ENCODE peak calls at places on chromosomes 6 and 20, in four cellular contexts. One of them, this sample, is unnamed.

GRCh38 chr20:50484271-50484976 is 25.8 kb upstream of the PTPN1 start:
- DNase-seq in GM20000: no peak
- DNase-seq in fibroblast of the aortic adventitia: peak
- DNase-seq in GM23338: no peak
- DNase-seq in this sample: no peak

GRCh38 chr20:38985603-38986170 is 23.5 kb downstream of the DHX35 start:
- DNase-seq in fibroblast of the aortic adventitia: peak
- DNase-seq in GM20000: no peak
- DNase-seq in GM23338: no peak
- DNase-seq in this sample: peak

GRCh38 chr6:20669571-20670314 is 135.5 kb downstream of the CDKAL1 start:
- DNase-seq in GM20000: no peak
- DNase-seq in GM23338: no peak
- DNase-seq in fibroblast of the aortic adventitia: peak
- DNase-seq in this sample: no peak

GRCh38 chr20:44961868-44962267 is 1.7 kb upstream of the TOMM34 start:
- DNase-seq in GM20000: no peak
- DNase-seq in fibroblast of the aortic adventitia: peak
- DNase-seq in GM23338: peak
- DNase-seq in this sample: no peak

GRCh38 chr6:87590989-87591388 is 1.1 kb downstream of the ORC3 start:
- DNase-seq in fibroblast of the aortic adventitia: peak
- DNase-seq in GM23338: no peak
- DNase-seq in GM20000: no peak
- DNase-seq in this sample: no peak

GRCh38 chr6:23089981-23090380 is 520.6 kb downstream of the HDGFL1 start:
- DNase-seq in fibroblast of the aortic adventitia: peak
- DNase-seq in GM20000: no peak
- DNase-seq in GM23338: no peak
- DNase-seq in this sample: no peak

GRCh38 chr6:132650413-132650812 is 8.6 kb downstream of the TAAR1 start:
- DNase-seq in fibroblast of the aortic adventitia: no peak
- DNase-seq in GM23338: no peak
- DNase-seq in GM20000: no peak
- DNase-seq in this sample: no peak

GRCh38 chr6:119308048-119308570 is 41.5 kb downstream of the MAN1A1 start:
- DNase-seq in fibroblast of the aortic adventitia: peak
- DNase-seq in GM20000: no peak
- DNase-seq in GM23338: peak
- DNase-seq in this sample: no peak

GRCh38 chr6:95133578-95133977 is 443.8 kb upstream of the MANEA start:
- DNase-seq in fibroblast of the aortic adventitia: peak
- DNase-seq in GM20000: no peak
- DNase-seq in GM23338: peak
- DNase-seq in this sample: no peak

GRCh38 chr6:110971458-110971857 is 10.4 kb upstream of the RPF2 start:
- DNase-seq in GM23338: no peak
- DNase-seq in GM20000: no peak
- DNase-seq in fibroblast of the aortic adventitia: no peak
- DNase-seq in this sample: no peak

GRCh38 chr20:25220021-25220730 is 24.7 kb downstream of the ENTPD6 start:
- DNase-seq in GM20000: no peak
- DNase-seq in GM23338: peak
- DNase-seq in fibroblast of the aortic adventitia: no peak
- DNase-seq in this sample: no peak
- TF ChIP-seq CTCF in GM20000: no peak
- TF ChIP-seq CTCF in GM23338: peak
- TF ChIP-seq CTCF in fibroblast of the aortic adventitia: peak
- TF ChIP-seq CTCF in this sample: peak

DNA sequence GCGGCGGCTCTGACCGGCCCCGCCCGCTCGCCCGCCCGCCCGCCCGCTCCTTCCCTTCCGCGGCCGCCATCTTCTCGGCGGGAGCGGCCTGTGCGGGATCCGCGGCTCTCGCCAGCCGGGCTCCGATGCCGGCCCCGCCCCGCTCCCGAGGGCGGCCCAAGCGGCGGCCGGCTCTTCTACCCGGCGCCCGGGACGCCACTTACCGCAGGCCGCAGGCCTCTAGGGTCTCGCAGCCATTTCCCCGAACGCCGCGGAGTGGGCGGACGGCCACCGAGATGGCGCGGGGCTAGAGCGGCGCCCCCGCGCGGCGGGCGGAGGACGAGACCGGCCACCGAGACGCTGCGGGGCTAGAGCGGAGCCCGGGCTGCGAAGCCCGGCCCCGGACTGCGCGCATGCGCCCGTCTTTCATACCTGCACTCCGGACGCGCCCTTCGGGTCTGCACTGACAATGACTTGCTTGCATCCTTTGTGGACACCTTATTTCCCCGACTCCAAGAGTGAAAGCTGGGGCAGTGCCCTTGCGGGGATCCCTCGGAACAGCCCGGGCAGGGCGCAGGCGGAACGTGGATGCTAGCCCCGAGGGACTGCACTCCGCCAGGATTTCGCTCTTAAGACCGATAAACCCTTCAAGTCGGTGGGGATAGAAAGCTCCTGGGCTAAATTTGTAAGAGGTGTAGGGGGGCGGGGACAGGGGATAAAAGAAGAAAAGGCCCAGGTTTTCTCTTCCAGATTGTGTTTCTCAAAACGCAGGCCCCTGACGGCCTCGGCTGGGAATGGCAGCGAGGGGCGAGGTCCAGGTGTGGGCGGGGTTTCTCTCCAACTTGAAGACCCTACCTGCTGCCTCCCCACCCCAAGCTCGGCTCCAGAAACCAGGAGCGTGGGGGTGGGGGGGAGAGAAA is at the start of gene DIDO1:
- DNase-seq in fibroblast of the aortic adventitia: peak
- DNase-seq in GM23338: peak
- DNase-seq in GM20000: peak
- DNase-seq in this sample: peak
- TF ChIP-seq CTCF in fibroblast of the aortic adventitia: peak
- TF ChIP-seq CTCF in GM23338: peak
- TF ChIP-seq CTCF in GM20000: peak
- TF ChIP-seq CTCF in this sample: peak

GRCh38 chr6:47787620-47788497 is 6.0 kb downstream of the OPN5 start:
- DNase-seq in GM20000: peak
- DNase-seq in fibroblast of the aortic adventitia: peak
- DNase-seq in GM23338: peak
- DNase-seq in this sample: peak

GRCh38 chr6:47792216-47792733 is 10.4 kb downstream of the OPN5 start:
- DNase-seq in GM23338: no peak
- DNase-seq in fibroblast of the aortic adventitia: no peak
- DNase-seq in GM20000: no peak
- DNase-seq in this sample: no peak

GRCh38 chr6:47789553-47789952 is 7.7 kb downstream of the OPN5 start:
- DNase-seq in GM23338: peak
- DNase-seq in fibroblast of the aortic adventitia: no peak
- DNase-seq in GM20000: no peak
- DNase-seq in this sample: no peak

GRCh38 chr6:47785187-47785586 is 3.4 kb downstream of the OPN5 start:
- DNase-seq in GM23338: no peak
- DNase-seq in GM20000: no peak
- DNase-seq in fibroblast of the aortic adventitia: no peak
- DNase-seq in this sample: no peak

GRCh38 chr6:47788498-47788884 is 6.7 kb downstream of the OPN5 start:
- DNase-seq in GM23338: no peak
- DNase-seq in fibroblast of the aortic adventitia: no peak
- DNase-seq in GM20000: no peak
- DNase-seq in this sample: no peak
- TF ChIP-seq CTCF in GM23338: no peak
- TF ChIP-seq CTCF in fibroblast of the aortic adventitia: no peak
- TF ChIP-seq CTCF in GM20000: no peak
- TF ChIP-seq CTCF in this sample: no peak

DNA sequence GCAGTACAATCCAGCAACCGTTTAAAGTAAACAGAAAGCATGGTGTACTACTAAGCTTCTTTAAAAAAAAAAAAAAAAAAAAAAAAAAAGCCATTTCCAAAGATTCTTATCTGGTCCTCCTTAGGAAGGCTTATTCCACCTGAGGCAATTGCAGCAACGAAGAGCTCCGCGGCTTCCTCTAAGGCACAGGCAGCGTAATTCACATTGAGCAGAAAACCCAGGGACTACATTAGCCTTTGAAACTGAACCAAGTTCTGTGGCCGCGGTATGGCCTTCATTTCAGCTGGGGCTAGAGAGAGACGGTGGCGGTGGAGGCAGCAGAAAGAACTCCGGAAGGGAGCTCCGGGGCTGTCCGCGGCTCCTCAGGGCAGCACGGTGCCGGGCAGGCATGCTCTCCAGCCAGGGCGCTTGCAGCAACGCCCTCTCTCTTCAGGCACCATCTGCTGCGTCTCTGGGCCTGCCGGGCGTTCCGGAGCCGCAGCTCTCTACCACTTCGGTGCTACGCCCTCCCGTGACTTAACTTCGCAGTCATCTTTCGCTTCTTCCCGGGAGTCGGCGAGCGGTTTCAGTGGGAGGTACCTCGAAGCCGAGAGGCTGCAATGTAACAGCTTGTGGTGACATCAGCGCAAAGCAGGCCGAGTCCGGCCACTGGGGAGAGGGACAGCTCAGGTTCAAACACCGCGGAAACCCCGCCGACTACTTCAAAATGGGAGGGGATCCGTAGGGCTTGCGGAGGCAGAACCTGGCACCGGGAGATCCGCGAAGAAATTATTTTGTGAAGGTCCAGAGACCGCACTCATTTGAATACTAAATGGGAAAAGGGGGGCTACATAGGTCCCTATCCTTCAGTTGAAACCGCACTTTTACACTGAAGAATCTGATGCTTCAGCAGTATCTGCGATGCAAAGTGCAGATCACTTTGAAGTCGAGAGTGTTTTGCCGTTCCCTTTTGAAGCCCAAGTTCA is 100.0 kb downstream of the DST start:
- DNase-seq in fibroblast of the aortic adventitia: peak
- DNase-seq in GM23338: peak
- DNase-seq in GM20000: peak
- DNase-seq in this sample: peak
- TF ChIP-seq CTCF in fibroblast of the aortic adventitia: peak
- TF ChIP-seq CTCF in GM23338: peak
- TF ChIP-seq CTCF in GM20000: no peak
- TF ChIP-seq CTCF in this sample: peak

DNA sequence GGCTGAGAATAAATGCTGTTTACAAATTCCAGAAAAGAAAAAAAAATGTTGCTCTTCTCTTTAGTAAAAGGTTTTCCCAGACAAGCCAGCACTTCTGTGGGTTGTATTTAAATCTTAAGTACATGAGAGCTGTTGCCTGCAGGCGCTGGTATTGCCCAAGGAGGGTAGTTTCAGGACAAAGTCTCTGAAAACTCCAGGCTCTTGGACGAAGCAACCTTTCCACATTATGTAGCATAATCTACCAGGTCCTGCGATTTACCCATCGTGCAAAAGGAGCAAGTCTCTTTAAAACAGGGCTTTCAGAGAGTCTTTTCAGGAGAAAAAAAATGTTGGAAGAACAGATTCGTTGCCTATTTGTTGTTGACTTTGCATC is 65.6 kb downstream of the PLG start:
- DNase-seq in fibroblast of the aortic adventitia: no peak
- DNase-seq in GM23338: no peak
- DNase-seq in GM20000: no peak
- DNase-seq in this sample: no peak
- TF ChIP-seq CTCF in fibroblast of the aortic adventitia: no peak
- TF ChIP-seq CTCF in GM23338: no peak
- TF ChIP-seq CTCF in GM20000: no peak
- TF ChIP-seq CTCF in this sample: no peak

DNA sequence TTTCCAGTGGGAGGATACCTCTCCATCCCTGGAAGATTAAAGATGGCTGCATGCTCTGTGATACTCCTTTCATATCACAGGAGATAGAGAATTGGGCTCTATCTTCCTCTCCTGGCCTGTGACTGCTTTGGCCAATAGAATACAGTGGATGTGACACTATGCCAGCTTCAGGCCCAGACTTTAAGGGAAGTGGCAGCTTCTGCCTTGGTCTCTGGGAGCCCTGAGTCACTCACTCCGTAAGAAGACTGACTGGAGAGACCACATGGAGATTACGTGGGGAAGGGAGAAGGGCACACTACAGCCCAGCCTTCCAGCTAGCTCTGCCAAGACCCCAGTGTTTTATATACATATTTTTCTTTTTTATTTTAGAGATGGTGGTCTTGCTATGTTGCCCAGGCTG is 10.4 kb upstream of the MMP9 start:
- DNase-seq in fibroblast of the aortic adventitia: no peak
- DNase-seq in GM20000: no peak
- DNase-seq in GM23338: no peak
- DNase-seq in this sample: no peak
- TF ChIP-seq CTCF in fibroblast of the aortic adventitia: no peak
- TF ChIP-seq CTCF in GM20000: no peak
- TF ChIP-seq CTCF in GM23338: no peak
- TF ChIP-seq CTCF in this sample: no peak

GRCh38 chr20:18259730-18260129 is 28.6 kb upstream of the ZNF133 start:
- DNase-seq in GM20000: no peak
- DNase-seq in GM23338: no peak
- DNase-seq in fibroblast of the aortic adventitia: no peak
- DNase-seq in this sample: no peak

GRCh38 chr20:18254615-18255014 is 33.7 kb upstream of the ZNF133 start:
- DNase-seq in fibroblast of the aortic adventitia: no peak
- DNase-seq in GM23338: no peak
- DNase-seq in GM20000: no peak
- DNase-seq in this sample: no peak

GRCh38 chr20:18256440-18257090 is 31.8 kb upstream of the ZNF133 start:
- DNase-seq in GM20000: no peak
- DNase-seq in GM23338: no peak
- DNase-seq in fibroblast of the aortic adventitia: no peak
- DNase-seq in this sample: no peak

GRCh38 chr20:18255526-18255925 is 32.8 kb upstream of the ZNF133 start:
- DNase-seq in GM20000: no peak
- DNase-seq in GM23338: no peak
- DNase-seq in fibroblast of the aortic adventitia: no peak
- DNase-seq in this sample: no peak

DNA sequence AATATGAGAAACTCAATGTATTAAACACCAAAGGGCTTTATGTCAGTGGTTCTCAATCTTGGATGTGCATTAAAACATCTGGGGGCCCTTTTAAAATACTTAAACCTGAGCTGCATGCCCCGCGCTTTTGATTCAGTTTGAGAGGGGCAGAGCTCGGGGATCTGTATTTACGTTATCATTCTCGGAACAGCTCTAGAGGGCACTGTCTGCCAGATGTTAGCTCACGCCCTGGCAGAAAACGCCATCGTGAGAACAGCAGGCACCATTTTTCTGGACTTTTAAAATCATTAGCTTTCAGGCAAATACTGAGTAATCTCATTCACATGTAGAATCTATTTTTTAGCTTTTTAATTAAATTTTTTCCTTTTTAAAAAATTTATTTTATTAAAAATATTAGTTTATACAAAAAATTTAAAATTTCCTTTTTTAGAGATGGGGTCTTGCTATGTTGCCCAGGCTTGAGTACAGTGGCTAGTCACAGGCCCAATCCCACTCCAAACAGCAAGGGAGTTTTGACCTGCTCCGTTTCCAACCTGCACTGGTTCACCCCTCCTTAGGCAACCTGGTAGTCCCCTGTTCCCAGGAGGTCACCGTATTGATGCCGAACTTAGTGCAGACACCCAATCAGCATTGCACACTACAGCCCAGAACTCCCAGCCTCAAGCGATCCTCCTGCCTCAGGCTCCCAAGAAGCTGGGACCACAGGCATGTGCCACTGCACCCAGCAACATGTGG is 30.0 kb upstream of the ZNF133 start:
- DNase-seq in fibroblast of the aortic adventitia: no peak
- DNase-seq in GM23338: peak
- DNase-seq in GM20000: no peak
- DNase-seq in this sample: no peak
- TF ChIP-seq CTCF in fibroblast of the aortic adventitia: no peak
- TF ChIP-seq CTCF in GM23338: peak
- TF ChIP-seq CTCF in GM20000: no peak
- TF ChIP-seq CTCF in this sample: no peak